ENCODE peak calls at places on chromosomes 5 and 9, in five cellular contexts. O, D, I, W and Q are unnamed samples.

GRCh38 chr5:134432677-134433359 is 21.1 kb upstream of the CDKN2AIPNL start:
- DNase-seq in W (no peak), I (no peak), O (no peak), D (no peak), Q (no peak)

GRCh38 chr5:87359106-87359505 is 53.6 kb downstream of the CCNH start:
- DNase-seq in O (no peak), D (no peak), W (no peak), I (no peak), Q (no peak)

GRCh38 chr9:119369670-119370366 is 583 bp upstream of the BRINP1 start:
- DNase-seq in W (no peak), I (no peak), D (peak; percentile 18), O (no peak), Q (no peak)

GRCh38 chr5:152097128-152097527 is 172.5 kb upstream of the GLRA1 start:
- DNase-seq in O (no peak), D (no peak), W (no peak), I (no peak), Q (no peak)

GRCh38 chr9:86186696-86187095 is 72.8 kb downstream of the C9orf153 start:
- DNase-seq in I (no peak), D (no peak), O (no peak), W (no peak), Q (no peak)

GRCh38 chr5:169895876-169896275 is 84.4 kb downstream of the INSYN2B start:
- DNase-seq in I (no peak), D (peak; percentile 34), W (no peak), O (no peak), Q (no peak)

GRCh38 chr5:979100-979817 is 29.3 kb upstream of the NKD2 start:
- DNase-seq in I (no peak), D (no peak), W (no peak), O (no peak), Q (no peak)

GRCh38 chr5:9430306-9430705 is 115.6 kb downstream of the SEMA5A start:
- DNase-seq in I (no peak), O (no peak), D (no peak), W (no peak), Q (no peak)

GRCh38 chr9:105114956-105115728 is 129.3 kb upstream of the SLC44A1 start:
- DNase-seq in W (peak; percentile 48), D (no peak), O (peak; percentile 7), I (peak; percentile 76), Q (peak; percentile 16)

DNA sequence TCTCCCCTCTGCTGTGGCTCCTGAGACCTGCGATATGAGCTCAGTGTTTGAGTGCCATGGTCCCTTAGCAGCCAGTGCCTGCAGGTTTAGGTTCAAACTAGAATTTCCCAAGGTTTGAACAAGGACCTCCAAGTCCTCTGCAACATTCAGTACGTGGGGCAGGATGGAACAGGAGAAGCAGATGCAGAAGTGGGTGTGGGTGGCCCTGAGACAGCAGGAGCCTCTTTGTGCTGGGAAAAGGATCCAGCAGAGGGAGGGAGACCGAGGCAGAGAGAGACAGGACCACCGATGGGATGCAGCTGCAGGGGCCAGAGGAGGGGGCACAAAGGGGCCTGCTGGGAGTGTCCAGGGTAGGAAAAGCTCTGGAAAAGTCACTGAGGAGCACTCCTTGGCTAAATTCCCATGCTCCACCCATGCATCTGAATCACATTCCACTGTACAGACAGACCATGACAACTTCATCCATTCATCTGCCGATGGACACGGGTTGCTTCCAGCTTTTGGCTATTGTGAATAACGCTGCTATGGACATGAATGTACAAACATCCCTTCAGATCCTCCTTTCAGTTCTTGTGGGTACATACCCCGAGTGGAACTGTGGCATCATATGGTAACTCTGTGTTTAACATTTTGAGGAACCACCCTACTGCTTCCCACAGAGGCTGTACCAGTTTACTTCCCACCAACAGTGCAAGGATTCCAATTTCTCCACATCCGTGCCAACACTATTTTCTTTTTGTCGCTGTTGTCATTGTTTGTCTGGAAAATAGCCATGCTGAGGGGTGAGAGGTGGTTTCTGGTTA is 26.7 kb upstream of the SUSD3 start:
- DNase-seq in W (no peak), D (peak; percentile 53), I (no peak), O (no peak), Q (no peak)
- H3K27ac ChIP-seq in W (no peak overlapping the region), D (no peak overlapping the region), I (no peak overlapping the region), O (no peak overlapping the region), Q (no peak overlapping the region)

GRCh38 chr9:131608469-131609115 is 63.3 kb downstream of the PRRT1B start:
- DNase-seq in O (no peak), I (peak; percentile 93), D (peak; percentile 94), W (no peak), Q (no peak)
- H3K4me3 ChIP-seq in O (no peak overlapping the region), I (peak overlapping the region; percentile 0), D (peak overlapping the region; percentile 43), W (no peak overlapping the region), Q (no peak overlapping the region)

GRCh38 chr5:8233479-8233878 is 364.5 kb downstream of the MTRR start:
- DNase-seq in I (no peak), O (no peak), W (no peak), D (no peak), Q (no peak)
- H3K27ac ChIP-seq in I (no peak overlapping the region), O (no peak overlapping the region), W (no peak overlapping the region), D (no peak overlapping the region), Q (no peak overlapping the region)

GRCh38 chr5:73450041-73450598 is 1.5 kb upstream of the FOXD1 start:
- DNase-seq in W (no peak), D (peak; percentile 1), I (no peak), O (no peak), Q (no peak)
- H3K4me3 ChIP-seq in W (no peak overlapping the region), D (no peak overlapping the region), I (no peak overlapping the region), O (no peak overlapping the region), Q (no peak overlapping the region)

DNA sequence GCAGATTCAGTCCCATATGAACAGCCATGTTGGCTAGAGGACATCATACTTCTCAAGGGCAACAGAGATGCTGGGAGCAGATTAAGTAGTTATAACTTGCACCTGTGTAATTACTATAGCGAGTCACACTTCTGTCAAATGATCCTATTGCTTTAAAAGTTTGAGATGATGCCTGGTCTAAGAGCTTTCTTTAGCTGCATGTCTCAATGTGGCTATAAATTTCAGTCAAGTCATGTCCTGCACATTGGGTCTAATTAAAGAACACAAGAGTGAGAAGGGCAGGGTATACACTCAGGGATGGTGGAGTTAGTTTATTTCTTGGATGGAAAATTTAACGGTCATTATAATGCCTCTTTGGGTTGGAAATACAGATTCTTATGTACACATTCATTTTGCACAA is 557.3 kb downstream of the RAB3C start:
- DNase-seq in D (no peak), W (no peak), I (no peak), O (no peak), Q (no peak)
- H3K27ac ChIP-seq in D (no peak overlapping the region), W (no peak overlapping the region), I (no peak overlapping the region), O (no peak overlapping the region), Q (no peak overlapping the region)

GRCh38 chr9:117703538-117703937 is 665 bp upstream of the TLR4 start:
- DNase-seq in D (peak; percentile 62), W (no peak), I (no peak), O (no peak), Q (no peak)
- H3K4me3 ChIP-seq in D (peak overlapping the region; percentile 70), W (no peak overlapping the region), I (peak overlapping the region; percentile 44), O (no peak overlapping the region), Q (no peak overlapping the region)

GRCh38 chr5:142857405-142857804 is 87.2 kb downstream of the ARHGAP26 start:
- DNase-seq in I (no peak), O (no peak), D (no peak), W (no peak), Q (no peak)
- H3K27ac ChIP-seq in I (no peak overlapping the region), O (no peak overlapping the region), D (no peak overlapping the region), W (no peak overlapping the region), Q (no peak overlapping the region)